ENCODE peak calls at places on chromosomes 16 and 17, in eight cellular contexts. M, D, K, O, X, S, C and F are unnamed samples.

GRCh38 chr16:38941-39892 is 14.2 kb downstream of the POLR3K start:
- DNase-seq in M (no peak), D (no peak), K (peak; percentile 41), O (no peak), X (no peak), S (no peak), C (peak; percentile 62), F (no peak)

GRCh38 chr17:67842648-67843047 is 17.3 kb downstream of the BPTF start:
- DNase-seq in M (no peak), D (no peak), K (no peak), O (no peak), X (no peak), S (no peak), C (no peak), F (no peak)

GRCh38 chr16:74521691-74522090 is 85.2 kb downstream of the GLG1 start:
- DNase-seq in M (peak; percentile 15), D (peak; percentile 25), K (no peak), O (no peak), X (peak; percentile 43), S (no peak), C (no peak), F (peak; percentile 58)

GRCh38 chr16:3979070-3979469 is 98.6 kb upstream of the CREBBP start:
- DNase-seq in M (no peak), D (no peak), K (no peak), O (no peak), X (no peak), S (no peak), C (no peak), F (no peak)

GRCh38 chr17:78401246-78401645 is 22.8 kb downstream of the PGS1 start:
- DNase-seq in M (no peak), D (no peak), K (no peak), O (no peak), X (no peak), S (no peak), C (no peak), F (peak; percentile 63)

GRCh38 chr17:17868637-17869522 is 32.1 kb upstream of the SREBF1 start:
- DNase-seq in M (peak; percentile 25), D (no peak), K (no peak), O (no peak), X (no peak), S (no peak), C (no peak), F (no peak)

GRCh38 chr16:27723711-27724490 is 174.0 kb downstream of the KATNIP start:
- DNase-seq in M (no peak), D (peak; percentile 21), K (no peak), O (peak; percentile 3), X (no peak), S (no peak), C (no peak), F (no peak)

GRCh38 chr16:11135167-11135973 is 120.6 kb downstream of the SOCS1 start:
- DNase-seq in M (peak; percentile 67), D (no peak), K (no peak), O (no peak), X (peak; percentile 55), S (no peak), C (no peak), F (no peak)